ENCODE peak calls at places on chromosomes 13 and 19, in five cellular contexts. One of them, this sample, is unnamed.

GRCh38 chr13:49185264-49185663 is 34.9 kb upstream of the MLNR start:
- DNase-seq in nephron progenitor cell: no peak
- DNase-seq in PC-9: no peak
- DNase-seq in H9: no peak
- DNase-seq in choroid plexus epithelial cell: peak; percentile 27
- DNase-seq in this sample: no peak

GRCh38 chr19:33373701-33374405 is at the start of gene CEBPG:
- DNase-seq in H9: no peak
- DNase-seq in PC-9: peak; percentile 58
- DNase-seq in nephron progenitor cell: peak; percentile 69
- DNase-seq in choroid plexus epithelial cell: peak; percentile 74
- DNase-seq in this sample: peak; percentile 69

GRCh38 chr13:50130686-50131051 is 115.4 kb downstream of the KCNRG start:
- DNase-seq in H9: peak; percentile 58
- DNase-seq in PC-9: peak; percentile 24
- DNase-seq in choroid plexus epithelial cell: peak; percentile 60
- DNase-seq in nephron progenitor cell: peak; percentile 48
- DNase-seq in this sample: no peak

GRCh38 chr19:51456541-51457290 is 1.5 kb downstream of the SIGLEC8 start:
- DNase-seq in choroid plexus epithelial cell: no peak
- DNase-seq in PC-9: no peak
- DNase-seq in nephron progenitor cell: no peak
- DNase-seq in H9: no peak
- DNase-seq in this sample: no peak

GRCh38 chr19:15629003-15629880 is 11.5 kb upstream of the CYP4F3 start:
- DNase-seq in nephron progenitor cell: peak; percentile 45
- DNase-seq in H9: peak; percentile 72
- DNase-seq in PC-9: peak; percentile 80
- DNase-seq in choroid plexus epithelial cell: peak; percentile 62
- DNase-seq in this sample: no peak

GRCh38 chr13:30033681-30034447 is 183.4 kb upstream of the UBL3 start:
- DNase-seq in choroid plexus epithelial cell: peak; percentile 39
- DNase-seq in nephron progenitor cell: no peak
- DNase-seq in PC-9: no peak
- DNase-seq in H9: no peak
- DNase-seq in this sample: no peak

GRCh38 chr19:51172223-51172622 is 30.1 kb downstream of the SIGLEC7 start:
- DNase-seq in choroid plexus epithelial cell: no peak
- DNase-seq in PC-9: no peak
- DNase-seq in H9: no peak
- DNase-seq in nephron progenitor cell: no peak
- DNase-seq in this sample: no peak

GRCh38 chr19:49637865-49638350 is 2.0 kb downstream of the RRAS start:
- DNase-seq in H9: peak; percentile 86
- DNase-seq in PC-9: peak; percentile 85
- DNase-seq in nephron progenitor cell: peak; percentile 36
- DNase-seq in choroid plexus epithelial cell: peak; percentile 72
- DNase-seq in this sample: no peak

GRCh38 chr19:13959962-13960862 is 7.9 kb downstream of the DCAF15 start:
- DNase-seq in H9: peak; percentile 64
- DNase-seq in PC-9: no peak
- DNase-seq in nephron progenitor cell: peak; percentile 38
- DNase-seq in choroid plexus epithelial cell: no peak
- DNase-seq in this sample: no peak

GRCh38 chr13:93226623-93227279 is at the start of gene GPC6:
- DNase-seq in PC-9: no peak
- DNase-seq in choroid plexus epithelial cell: peak; percentile 98
- DNase-seq in nephron progenitor cell: peak; percentile 70
- DNase-seq in H9: peak; percentile 61
- DNase-seq in this sample: peak; percentile 25

GRCh38 chr19:27718262-27718661 is 1494.7 kb downstream of the UQCRFS1 start:
- DNase-seq in choroid plexus epithelial cell: no peak
- DNase-seq in H9: no peak
- DNase-seq in PC-9: no peak
- DNase-seq in nephron progenitor cell: no peak
- DNase-seq in this sample: no peak

GRCh38 chr19:6378498-6378897 is 2.8 kb upstream of the PSPN start:
- DNase-seq in PC-9: no peak
- DNase-seq in nephron progenitor cell: no peak
- DNase-seq in H9: no peak
- DNase-seq in choroid plexus epithelial cell: no peak
- DNase-seq in this sample: no peak

GRCh38 chr19:5081441-5082161 is 112.7 kb downstream of the KDM4B start:
- DNase-seq in nephron progenitor cell: no peak
- DNase-seq in H9: no peak
- DNase-seq in choroid plexus epithelial cell: no peak
- DNase-seq in PC-9: no peak
- DNase-seq in this sample: no peak

GRCh38 chr13:72839831-72840426 is 58.0 kb downstream of the PIBF1 start:
- DNase-seq in H9: peak; percentile 54
- DNase-seq in nephron progenitor cell: peak; percentile 33
- DNase-seq in PC-9: peak; percentile 54
- DNase-seq in choroid plexus epithelial cell: peak; percentile 69
- DNase-seq in this sample: peak; percentile 17

DNA sequence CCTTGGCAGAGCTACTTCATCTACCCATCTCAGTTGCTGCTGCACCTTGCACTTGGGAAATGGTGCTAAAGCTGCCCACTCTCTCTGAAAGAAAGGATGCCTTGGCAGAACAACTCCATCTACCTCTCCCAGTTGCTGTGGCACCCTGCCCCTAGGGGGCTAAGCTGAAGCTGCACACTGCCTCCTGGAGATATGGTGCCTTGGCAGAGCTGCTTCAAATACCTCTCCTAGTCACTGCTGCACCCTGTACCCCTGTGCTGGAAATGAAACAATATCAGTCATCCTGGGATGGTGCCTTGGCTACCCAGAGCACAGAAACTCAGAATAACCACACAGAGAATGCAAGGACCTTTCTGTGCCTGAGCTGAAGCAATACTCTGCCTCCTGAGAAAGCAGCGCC is 615.8 kb downstream of the DIAPH3 start:
- DNase-seq in PC-9: no peak
- DNase-seq in choroid plexus epithelial cell: no peak
- DNase-seq in H9: no peak
- DNase-seq in nephron progenitor cell: no peak
- DNase-seq in this sample: no peak
- TF ChIP-seq CTCF in PC-9: no peak
- TF ChIP-seq CTCF in choroid plexus epithelial cell: peak; percentile 12
- TF ChIP-seq CTCF in H9: peak; percentile 35
- TF ChIP-seq CTCF in nephron progenitor cell: no peak
- TF ChIP-seq CTCF in this sample: no peak

GRCh38 chr19:18160792-18161690 is 8.1 kb downstream of the PIK3R2 start:
- DNase-seq in nephron progenitor cell: peak; percentile 86
- DNase-seq in H9: peak; percentile 76
- DNase-seq in choroid plexus epithelial cell: peak; percentile 53
- DNase-seq in PC-9: peak; percentile 79
- DNase-seq in this sample: peak; percentile 74
- TF ChIP-seq CTCF in nephron progenitor cell: no peak
- TF ChIP-seq CTCF in H9: peak; percentile 68
- TF ChIP-seq CTCF in choroid plexus epithelial cell: peak; percentile 40
- TF ChIP-seq CTCF in PC-9: peak; percentile 34
- TF ChIP-seq CTCF in this sample: peak; percentile 74

GRCh38 chr19:38899447-38900219 is at the start of the genes NFKBIB and SIRT2:
- DNase-seq in choroid plexus epithelial cell: peak; percentile 100
- DNase-seq in nephron progenitor cell: peak; percentile 96
- DNase-seq in PC-9: peak; percentile 99
- DNase-seq in H9: peak; percentile 100
- DNase-seq in this sample: peak; percentile 96
- TF ChIP-seq CTCF in choroid plexus epithelial cell: no peak
- TF ChIP-seq CTCF in nephron progenitor cell: no peak
- TF ChIP-seq CTCF in PC-9: no peak
- TF ChIP-seq CTCF in H9: no peak
- TF ChIP-seq CTCF in this sample: no peak

DNA sequence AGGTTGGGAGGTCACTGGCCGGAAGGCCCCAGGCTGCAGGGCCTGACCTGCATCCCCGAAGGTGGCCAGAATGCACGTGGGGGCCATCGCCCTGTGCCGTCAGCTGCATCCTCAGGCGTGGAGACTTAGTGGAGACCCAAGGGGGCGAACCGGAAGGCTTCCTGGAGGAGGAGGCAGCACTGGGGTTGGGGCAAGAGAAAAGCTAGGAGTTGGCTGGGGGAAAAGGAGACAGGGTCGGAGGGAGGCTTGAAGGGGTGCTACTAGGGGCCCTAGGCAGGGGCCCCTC is 1.4 kb upstream of the YJEFN3 start:
- DNase-seq in nephron progenitor cell: no peak
- DNase-seq in PC-9: no peak
- DNase-seq in H9: no peak
- DNase-seq in choroid plexus epithelial cell: no peak
- DNase-seq in this sample: no peak
- TF ChIP-seq CTCF in nephron progenitor cell: no peak
- TF ChIP-seq CTCF in PC-9: no peak
- TF ChIP-seq CTCF in H9: no peak
- TF ChIP-seq CTCF in choroid plexus epithelial cell: no peak
- TF ChIP-seq CTCF in this sample: no peak

GRCh38 chr13:61466280-61466679 is 50.6 kb upstream of the PCDH20 start:
- DNase-seq in nephron progenitor cell: no peak
- DNase-seq in PC-9: no peak
- DNase-seq in choroid plexus epithelial cell: no peak
- DNase-seq in H9: peak; percentile 36
- DNase-seq in this sample: no peak
- TF ChIP-seq CTCF in nephron progenitor cell: peak; percentile 24
- TF ChIP-seq CTCF in PC-9: no peak
- TF ChIP-seq CTCF in choroid plexus epithelial cell: no peak
- TF ChIP-seq CTCF in H9: peak; percentile 67
- TF ChIP-seq CTCF in this sample: peak; percentile 46

GRCh38 chr19:17005000-17005399 is 21.6 kb downstream of the CPAMD8 start:
- DNase-seq in nephron progenitor cell: no peak
- DNase-seq in H9: no peak
- DNase-seq in PC-9: no peak
- DNase-seq in choroid plexus epithelial cell: no peak
- DNase-seq in this sample: no peak
- TF ChIP-seq CTCF in nephron progenitor cell: no peak
- TF ChIP-seq CTCF in H9: peak; percentile 53
- TF ChIP-seq CTCF in PC-9: peak; percentile 54
- TF ChIP-seq CTCF in choroid plexus epithelial cell: peak; percentile 18
- TF ChIP-seq CTCF in this sample: peak; percentile 18

GRCh38 chr13:35822666-35823065 is 308.5 kb downstream of the DCLK1 start:
- DNase-seq in nephron progenitor cell: no peak
- DNase-seq in PC-9: no peak
- DNase-seq in choroid plexus epithelial cell: no peak
- DNase-seq in H9: no peak
- DNase-seq in this sample: no peak

GRCh38 chr13:35830850-35831450 is 300.2 kb downstream of the DCLK1 start:
- DNase-seq in nephron progenitor cell: no peak
- DNase-seq in PC-9: no peak
- DNase-seq in choroid plexus epithelial cell: no peak
- DNase-seq in H9: no peak
- DNase-seq in this sample: no peak

GRCh38 chr13:35824395-35824794 is 306.8 kb downstream of the DCLK1 start:
- DNase-seq in choroid plexus epithelial cell: no peak
- DNase-seq in H9: no peak
- DNase-seq in PC-9: no peak
- DNase-seq in nephron progenitor cell: no peak
- DNase-seq in this sample: no peak

GRCh38 chr13:35824825-35825224 is 306.4 kb downstream of the DCLK1 start:
- DNase-seq in PC-9: no peak
- DNase-seq in choroid plexus epithelial cell: no peak
- DNase-seq in H9: no peak
- DNase-seq in nephron progenitor cell: no peak
- DNase-seq in this sample: no peak

GRCh38 chr13:35826626-35827254 is 304.4 kb downstream of the DCLK1 start:
- DNase-seq in choroid plexus epithelial cell: no peak
- DNase-seq in PC-9: no peak
- DNase-seq in H9: peak; percentile 41
- DNase-seq in nephron progenitor cell: peak; percentile 15
- DNase-seq in this sample: no peak
- TF ChIP-seq CTCF in choroid plexus epithelial cell: peak; percentile 37
- TF ChIP-seq CTCF in PC-9: peak; percentile 49
- TF ChIP-seq CTCF in H9: peak; percentile 82
- TF ChIP-seq CTCF in nephron progenitor cell: peak; percentile 27
- TF ChIP-seq CTCF in this sample: peak; percentile 28